ENCODE peak calls at places on chromosomes 13 and 19, in seven cellular contexts. Y, N, U, S, I, G and X are unnamed samples.

GRCh38 chr19:30685601-30686000 is 313.4 kb downstream of the ZNF536 start:
- DNase-seq in Y (no peak), N (no peak), U (no peak), S (no peak), I (no peak), G (no peak), X (no peak)

GRCh38 chr13:26985285-26985878 is 186.2 kb downstream of the USP12 start:
- DNase-seq in Y (peak), N (peak), U (peak), S (peak), I (peak), G (peak), X (peak)

GRCh38 chr19:14540741-14541525 is 11.5 kb downstream of the TECR start:
- DNase-seq in Y (no peak), N (no peak), U (no peak), S (no peak), I (no peak), G (no peak), X (no peak)

GRCh38 chr19:29577662-29577963 is 28.5 kb upstream of the POP4 start:
- DNase-seq in Y (no peak), N (no peak), U (no peak), S (no peak), I (no peak), G (no peak), X (no peak)

GRCh38 chr13:20721454-20722357 is 18.2 kb downstream of the IL17D start:
- DNase-seq in Y (peak), N (no peak), U (peak), S (no peak), I (no peak), G (peak), X (peak)

GRCh38 chr19:31303262-31303815 is 45.9 kb downstream of the TSHZ3 start:
- DNase-seq in Y (no peak), N (no peak), U (no peak), S (no peak), I (no peak), G (no peak), X (no peak)

GRCh38 chr13:112943309-112944125 is 25.5 kb upstream of the MCF2L start:
- DNase-seq in Y (peak), N (no peak), U (peak), S (no peak), I (peak), G (no peak), X (peak)

GRCh38 chr19:18306209-18306902 is 16.5 kb downstream of the LSM4 start:
- DNase-seq in Y (no peak), N (no peak), U (no peak), S (no peak), I (no peak), G (no peak), X (no peak)

GRCh38 chr13:84651288-84651687 is 769.0 kb upstream of the SLITRK1 start:
- DNase-seq in Y (no peak), N (no peak), U (no peak), S (no peak), I (no peak), G (peak), X (no peak)

GRCh38 chr19:39223703-39224279 is 19.7 kb upstream of the SYCN start:
- DNase-seq in Y (no peak), N (no peak), U (no peak), S (no peak), I (no peak), G (no peak), X (no peak)

GRCh38 chr13:44815507-44816074 is 173.7 kb downstream of the NUFIP1 start:
- DNase-seq in Y (no peak), N (no peak), U (no peak), S (no peak), I (peak), G (peak), X (no peak)

GRCh38 chr13:50006426-50007135 is 8.7 kb upstream of the KCNRG start:
- DNase-seq in Y (no peak), N (no peak), U (no peak), S (no peak), I (no peak), G (peak), X (no peak)

GRCh38 chr19:33418461-33418860 is 45.0 kb downstream of the CEBPG start:
- DNase-seq in Y (no peak), N (no peak), U (no peak), S (no peak), I (no peak), G (no peak), X (no peak)

GRCh38 chr19:17681505-17682125 is 6.5 kb downstream of the UNC13A start:
- DNase-seq in Y (no peak), N (no peak), U (no peak), S (no peak), I (no peak), G (no peak), X (no peak)

GRCh38 chr19:35995655-35995993 is 636 bp downstream of the SDHAF1 start:
- DNase-seq in Y (no peak), N (no peak), U (no peak), S (no peak), I (no peak), G (peak), X (no peak)

GRCh38 chr19:30064021-30064699 is 122.1 kb downstream of the URI1 start:
- DNase-seq in Y (no peak), N (peak), U (no peak), S (no peak), I (no peak), G (no peak), X (no peak)

GRCh38 chr13:20182231-20182846 is 10.4 kb downstream of the GJB2 start:
- DNase-seq in Y (peak), N (peak), U (peak), S (no peak), I (no peak), G (peak), X (peak)

GRCh38 chr13:106121173-106121754 is 414.2 kb downstream of the EFNB2 start:
- DNase-seq in Y (no peak), N (no peak), U (no peak), S (no peak), I (no peak), G (no peak), X (no peak)

GRCh38 chr19:40286235-40286530 is 1.0 kb upstream of the AKT2 start:
- DNase-seq in Y (no peak), N (no peak), U (no peak), S (no peak), I (no peak), G (no peak), X (no peak)

GRCh38 chr19:11624064-11624463 is 26.8 kb downstream of the ZNF627 start:
- DNase-seq in Y (no peak), N (no peak), U (no peak), S (no peak), I (no peak), G (peak), X (no peak)

GRCh38 chr13:48230541-48230940 is 2.5 kb upstream of the ITM2B start:
- DNase-seq in Y (no peak), N (no peak), U (no peak), S (no peak), I (no peak), G (no peak), X (no peak)

GRCh38 chr19:4910594-4911273 is 1.4 kb downstream of the UHRF1 start:
- DNase-seq in Y (no peak), N (peak), U (no peak), S (no peak), I (no peak), G (peak), X (peak)

GRCh38 chr19:35120492-35120891 is 4.9 kb downstream of the FXYD3 start:
- DNase-seq in Y (no peak), N (no peak), U (no peak), S (no peak), I (no peak), G (peak), X (no peak)

GRCh38 chr19:48578891-48579290 is 26.9 kb downstream of the SULT2B1 start:
- DNase-seq in Y (no peak), N (no peak), U (no peak), S (no peak), I (no peak), G (no peak), X (no peak)

GRCh38 chr19:43624933-43625332 is 5.5 kb upstream of the ZNF428 start:
- DNase-seq in Y (peak), N (no peak), U (no peak), S (peak), I (no peak), G (no peak), X (no peak)

GRCh38 chr13:66657165-66657895 is 572.8 kb downstream of the PCDH9 start:
- DNase-seq in Y (no peak), N (peak), U (peak), S (no peak), I (peak), G (peak), X (peak)

GRCh38 chr19:1747285-1748114 is 5.8 kb upstream of the ONECUT3 start:
- DNase-seq in Y (no peak), N (no peak), U (no peak), S (peak), I (no peak), G (no peak), X (no peak)

GRCh38 chr19:35154535-35155406 is at the start of gene FXYD5:
- DNase-seq in Y (peak), N (no peak), U (no peak), S (peak), I (no peak), G (peak), X (no peak)